ENCODE peak calls at places on chromosomes 1 and 21, in six cellular contexts. Q is EL, T is breast epithelium, S is amniotic stem cell, G is left cardiac atrium, W is endothelial cell. L is an unnamed sample.

GRCh38 chr1:200550367-200550766 is 70.2 kb downstream of the KIF14 start:
- DNase-seq in W (no peak), T (no peak), G (no peak), Q (peak), S (no peak), L (no peak)

GRCh38 chr21:16539041-16539440 is 809.3 kb downstream of the USP25 start:
- DNase-seq in Q (no peak), G (no peak), S (no peak), W (no peak), T (no peak), L (no peak)

GRCh38 chr1:34470406-34470805 is 284.4 kb upstream of the GJB5 start:
- DNase-seq in T (no peak), Q (no peak), W (no peak), S (no peak), G (no peak), L (no peak)

GRCh38 chr1:113452921-113453770 is 62.8 kb downstream of the MAGI3 start:
- DNase-seq in T (no peak), S (peak), W (no peak), G (peak), Q (peak), L (no peak)

GRCh38 chr21:26948194-26948593 is 18.7 kb downstream of the ADAMTS5 start:
- DNase-seq in Q (peak), W (no peak), T (no peak), S (no peak), G (no peak), L (no peak)

GRCh38 chr21:46517361-46517760 is 58.7 kb downstream of the DIP2A start:
- DNase-seq in T (no peak), W (no peak), G (peak), Q (peak), S (no peak), L (no peak)

GRCh38 chr1:18954270-18955071 is 2.0 kb downstream of the IFFO2 start:
- DNase-seq in G (no peak), W (peak), Q (peak), S (no peak), T (no peak), L (no peak)

GRCh38 chr1:91054780-91055481 is 33.1 kb upstream of the ZNF644 start:
- DNase-seq in Q (no peak), G (no peak), W (no peak), T (no peak), S (no peak), L (no peak)

GRCh38 chr21:41919666-41920398 is 34.0 kb downstream of the C2CD2 start:
- DNase-seq in W (no peak), S (no peak), G (no peak), T (no peak), Q (no peak), L (no peak)

GRCh38 chr1:15946546-15947381 is 29.1 kb downstream of the ZBTB17 start:
- DNase-seq in Q (no peak), S (no peak), G (no peak), W (no peak), T (no peak), L (no peak)

GRCh38 chr1:6491480-6491962 is at the start of gene PLEKHG5:
- DNase-seq in G (no peak), W (no peak), Q (peak), S (peak), T (no peak), L (no peak)

GRCh38 chr21:17461582-17461981 is 51.3 kb upstream of the CXADR start:
- DNase-seq in Q (peak), G (no peak), T (no peak), S (no peak), W (no peak), L (no peak)

GRCh38 chr1:169676001-169676400 is 35.4 kb downstream of the SELL start:
- DNase-seq in S (no peak), G (no peak), W (no peak), Q (peak), T (no peak), L (no peak)

GRCh38 chr1:215776336-215776735 is 209.2 kb downstream of the KCTD3 start:
- DNase-seq in S (no peak), W (no peak), T (no peak), Q (no peak), G (no peak), L (no peak)

GRCh38 chr1:17363351-17363750 is 8.6 kb upstream of the PADI6 start:
- DNase-seq in G (no peak), Q (no peak), T (no peak), S (no peak), W (no peak), L (no peak)

GRCh38 chr1:209648931-209649776 is 3.1 kb downstream of the LAMB3 start:
- DNase-seq in T (no peak), G (peak), W (no peak), Q (peak), S (peak), L (peak)

GRCh38 chr1:22544606-22545005 is 18.7 kb upstream of the EPHA8 start:
- DNase-seq in G (no peak), S (no peak), W (no peak), T (no peak), Q (no peak), L (no peak)

GRCh38 chr1:197195100-197195499 is 48.6 kb upstream of the ASPM start:
- DNase-seq in G (no peak), Q (peak), W (no peak), S (no peak), T (no peak), L (no peak)

GRCh38 chr21:44871576-44872265 is 1.8 kb downstream of the PTTG1IP start:
- DNase-seq in Q (peak), W (no peak), S (no peak), T (no peak), G (peak), L (no peak)

GRCh38 chr1:18447509-18448220 is 33.1 kb upstream of the KLHDC7A start:
- DNase-seq in Q (no peak), G (no peak), S (no peak), W (no peak), T (no peak), L (no peak)

GRCh38 chr21:44927587-44928461 is 7.1 kb upstream of the ITGB2 start:
- DNase-seq in W (no peak), S (peak), Q (peak), G (peak), T (peak), L (no peak)